ENCODE peak calls at places on chromosomes 5 and 9, in nine cellular contexts. S is adipocyte, Y is H4, A is GM10248, J is non-pigmented ciliary epithelial cell, U is IMR-90, F is SK-N-DZ, G is amniotic stem cell, K is ureter. X is an unnamed sample.

GRCh38 chr9:31040565-31040964 is 1343.9 kb upstream of the ACO1 start:
- DNase-seq in F (no peak), Y (no peak), A (no peak), G (no peak), U (no peak), K (no peak), J (no peak), S (no peak), X (no peak)

GRCh38 chr5:167814828-167815227 is 476.6 kb upstream of the WWC1 start:
- DNase-seq in U (peak), A (no peak), G (peak), Y (peak), K (no peak), S (peak), J (peak), F (no peak), X (no peak)

GRCh38 chr9:87950765-87951488 is 23.4 kb downstream of the CDK20 start:
- DNase-seq in S (peak), K (no peak), G (no peak), A (peak), F (no peak), J (no peak), Y (peak), U (peak), X (no peak)

GRCh38 chr5:168865973-168866372 is 286.8 kb upstream of the PANK3 start:
- DNase-seq in S (peak), F (peak), K (no peak), Y (no peak), U (no peak), J (no peak), A (no peak), G (no peak), X (no peak)

GRCh38 chr9:132797861-132798659 is 80.0 kb downstream of the AK8 start:
- DNase-seq in F (no peak), A (no peak), Y (no peak), G (no peak), S (no peak), J (no peak), K (peak), U (no peak), X (no peak)

GRCh38 chr5:125316913-125317545 is 570.6 kb upstream of the ZNF608 start:
- DNase-seq in G (no peak), K (no peak), J (no peak), Y (no peak), F (peak), U (no peak), A (no peak), S (no peak), X (no peak)

GRCh38 chr5:60844429-60844890 is 391 bp upstream of the ELOVL7 start:
- DNase-seq in Y (peak), S (peak), U (peak), K (no peak), G (no peak), A (peak), J (no peak), F (peak), X (no peak)

GRCh38 chr5:169095976-169096375 is 205.0 kb downstream of the SLIT3 start:
- DNase-seq in Y (no peak), J (no peak), G (peak), S (peak), K (no peak), F (no peak), A (no peak), U (no peak), X (no peak)

GRCh38 chr5:35229076-35230042 is 928 bp downstream of the PRLR start:
- DNase-seq in F (peak), K (peak), A (peak), G (no peak), Y (peak), S (no peak), U (no peak), J (no peak), X (no peak)

GRCh38 chr5:74127377-74128338 is 501.7 kb downstream of the ARHGEF28 start:
- DNase-seq in Y (no peak), K (no peak), S (no peak), J (no peak), G (no peak), A (no peak), U (peak), F (peak), X (no peak)

GRCh38 chr5:156486394-156487238 is 159.7 kb downstream of the SGCD start:
- DNase-seq in Y (no peak), F (no peak), U (no peak), J (no peak), G (no peak), S (no peak), K (no peak), A (no peak), X (no peak)

GRCh38 chr9:134591573-134591981 is 50.0 kb upstream of the COL5A1 start:
- DNase-seq in F (no peak), G (peak), Y (peak), U (no peak), J (no peak), K (no peak), S (peak), A (no peak), X (no peak)

GRCh38 chr5:54785729-54786548 is 199.5 kb downstream of the ESM1 start:
- DNase-seq in S (no peak), Y (no peak), A (no peak), G (no peak), K (peak), U (peak), F (no peak), J (no peak), X (peak)

GRCh38 chr9:116873937-116874900 is 187.1 kb downstream of the TRIM32 start:
- DNase-seq in K (no peak), A (no peak), G (no peak), U (no peak), Y (no peak), J (no peak), F (no peak), S (no peak), X (no peak)

GRCh38 chr5:137560414-137560813 is 61.3 kb upstream of the SPOCK1 start:
- DNase-seq in Y (no peak), U (no peak), K (no peak), S (no peak), J (no peak), G (no peak), A (no peak), F (no peak), X (no peak)

GRCh38 chr9:76459691-76460635 is 981 bp downstream of the GCNT1 start:
- DNase-seq in F (peak), K (no peak), J (no peak), G (peak), U (peak), S (peak), Y (no peak), A (no peak), X (no peak)